ENCODE peak calls at places on chromosome 1, in ten cellular contexts. One of them, this sample, is unnamed.

GRCh38 chr1:40929145-40929544 is 50.4 kb upstream of the CTPS1 start:
- DNase-seq in retinal pigment epithelial cell: no peak
- DNase-seq in OCI-LY7: no peak
- DNase-seq in brain microvascular endothelial cell: no peak
- DNase-seq in stomach: no peak
- DNase-seq in left ventricle myocardium inferior: no peak
- DNase-seq in cardiac fibroblast: no peak
- DNase-seq in kidney: no peak
- DNase-seq in GM12865: no peak
- DNase-seq in AG04449: no peak
- DNase-seq in this sample: no peak

GRCh38 chr1:234578735-234579134 is 31.2 kb downstream of the IRF2BP2 start:
- DNase-seq in retinal pigment epithelial cell: no peak
- DNase-seq in OCI-LY7: no peak
- DNase-seq in brain microvascular endothelial cell: no peak
- DNase-seq in stomach: no peak
- DNase-seq in left ventricle myocardium inferior: no peak
- DNase-seq in cardiac fibroblast: no peak
- DNase-seq in kidney: no peak
- DNase-seq in GM12865: no peak
- DNase-seq in AG04449: no peak
- DNase-seq in this sample: no peak

GRCh38 chr1:170095976-170096725 is 21.7 kb upstream of the KIFAP3 start:
- DNase-seq in retinal pigment epithelial cell: no peak
- DNase-seq in OCI-LY7: no peak
- DNase-seq in brain microvascular endothelial cell: no peak
- DNase-seq in stomach: no peak
- DNase-seq in left ventricle myocardium inferior: no peak
- DNase-seq in cardiac fibroblast: no peak
- DNase-seq in kidney: no peak
- DNase-seq in GM12865: no peak
- DNase-seq in AG04449: no peak
- DNase-seq in this sample: no peak

GRCh38 chr1:234722904-234723588 is 113.1 kb upstream of the IRF2BP2 start:
- DNase-seq in retinal pigment epithelial cell: peak
- DNase-seq in OCI-LY7: peak
- DNase-seq in brain microvascular endothelial cell: peak
- DNase-seq in stomach: peak
- DNase-seq in left ventricle myocardium inferior: peak
- DNase-seq in cardiac fibroblast: peak
- DNase-seq in kidney: peak
- DNase-seq in GM12865: no peak
- DNase-seq in AG04449: peak
- DNase-seq in this sample: peak

GRCh38 chr1:241356519-241357365 is at the start of gene RGS7:
- DNase-seq in retinal pigment epithelial cell: no peak
- DNase-seq in OCI-LY7: no peak
- DNase-seq in brain microvascular endothelial cell: peak
- DNase-seq in stomach: peak
- DNase-seq in left ventricle myocardium inferior: peak
- DNase-seq in cardiac fibroblast: peak
- DNase-seq in kidney: peak
- DNase-seq in GM12865: peak
- DNase-seq in AG04449: no peak
- DNase-seq in this sample: no peak

GRCh38 chr1:31626451-31627202 is 9.1 kb downstream of the HCRTR1 start:
- DNase-seq in retinal pigment epithelial cell: no peak
- DNase-seq in OCI-LY7: no peak
- DNase-seq in brain microvascular endothelial cell: no peak
- DNase-seq in stomach: no peak
- DNase-seq in left ventricle myocardium inferior: no peak
- DNase-seq in cardiac fibroblast: peak
- DNase-seq in kidney: no peak
- DNase-seq in GM12865: no peak
- DNase-seq in AG04449: no peak
- DNase-seq in this sample: no peak

GRCh38 chr1:16727190-16728111 is 12.9 kb upstream of the RNU1-4 start:
- DNase-seq in retinal pigment epithelial cell: peak
- DNase-seq in OCI-LY7: peak
- DNase-seq in brain microvascular endothelial cell: peak
- DNase-seq in stomach: peak
- DNase-seq in left ventricle myocardium inferior: no peak
- DNase-seq in cardiac fibroblast: peak
- DNase-seq in kidney: peak
- DNase-seq in GM12865: peak
- DNase-seq in AG04449: no peak
- DNase-seq in this sample: no peak

GRCh38 chr1:232586679-232587078 is 43.3 kb downstream of the SIPA1L2 start:
- DNase-seq in retinal pigment epithelial cell: no peak
- DNase-seq in OCI-LY7: no peak
- DNase-seq in brain microvascular endothelial cell: no peak
- DNase-seq in stomach: no peak
- DNase-seq in left ventricle myocardium inferior: no peak
- DNase-seq in cardiac fibroblast: no peak
- DNase-seq in kidney: no peak
- DNase-seq in GM12865: no peak
- DNase-seq in AG04449: no peak
- DNase-seq in this sample: no peak

GRCh38 chr1:27342778-27343638 is 1.2 kb downstream of the SYTL1 start:
- DNase-seq in retinal pigment epithelial cell: no peak
- DNase-seq in OCI-LY7: peak
- DNase-seq in brain microvascular endothelial cell: no peak
- DNase-seq in stomach: peak
- DNase-seq in left ventricle myocardium inferior: no peak
- DNase-seq in cardiac fibroblast: no peak
- DNase-seq in kidney: peak
- DNase-seq in GM12865: peak
- DNase-seq in AG04449: no peak
- DNase-seq in this sample: no peak

GRCh38 chr1:162397943-162398560 is 13.9 kb downstream of the SH2D1B start:
- DNase-seq in retinal pigment epithelial cell: no peak
- DNase-seq in OCI-LY7: no peak
- DNase-seq in brain microvascular endothelial cell: no peak
- DNase-seq in stomach: no peak
- DNase-seq in left ventricle myocardium inferior: no peak
- DNase-seq in cardiac fibroblast: no peak
- DNase-seq in kidney: no peak
- DNase-seq in GM12865: no peak
- DNase-seq in AG04449: no peak
- DNase-seq in this sample: no peak

GRCh38 chr1:27588256-27589232 is 15.4 kb downstream of the AHDC1 start:
- DNase-seq in retinal pigment epithelial cell: no peak
- DNase-seq in OCI-LY7: no peak
- DNase-seq in brain microvascular endothelial cell: no peak
- DNase-seq in stomach: no peak
- DNase-seq in left ventricle myocardium inferior: no peak
- DNase-seq in cardiac fibroblast: no peak
- DNase-seq in kidney: no peak
- DNase-seq in GM12865: no peak
- DNase-seq in AG04449: no peak
- DNase-seq in this sample: no peak

DNA sequence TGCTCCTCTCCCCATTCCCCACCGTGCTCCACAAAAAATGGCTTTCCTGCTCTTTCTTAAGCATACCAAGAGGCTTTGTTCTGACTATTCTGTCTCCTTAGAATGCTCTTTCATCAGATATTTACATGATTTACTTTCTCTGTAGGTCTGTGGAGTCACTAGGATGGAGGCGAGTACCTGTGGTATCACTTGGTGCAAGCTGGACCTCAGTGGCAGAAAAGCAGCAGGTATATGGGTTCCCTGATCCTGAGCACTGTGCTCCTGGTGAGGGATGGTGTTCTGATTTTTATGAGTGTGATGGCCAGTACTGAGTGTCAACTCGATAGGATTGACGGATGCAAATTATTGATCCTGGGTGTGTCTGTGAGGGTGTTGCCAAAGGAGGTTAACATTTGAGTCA is 10.0 kb downstream of the C1orf87 start:
- DNase-seq in retinal pigment epithelial cell: no peak
- DNase-seq in OCI-LY7: no peak
- DNase-seq in brain microvascular endothelial cell: no peak
- DNase-seq in stomach: no peak
- DNase-seq in left ventricle myocardium inferior: no peak
- DNase-seq in cardiac fibroblast: no peak
- DNase-seq in kidney: no peak
- DNase-seq in GM12865: no peak
- DNase-seq in AG04449: no peak
- DNase-seq in this sample: no peak
- H3K4me3 ChIP-seq in retinal pigment epithelial cell: no peak
- H3K4me3 ChIP-seq in OCI-LY7: no peak
- H3K4me3 ChIP-seq in brain microvascular endothelial cell: no peak
- H3K4me3 ChIP-seq in stomach: no peak
- H3K4me3 ChIP-seq in left ventricle myocardium inferior: no peak
- H3K4me3 ChIP-seq in cardiac fibroblast: no peak
- H3K4me3 ChIP-seq in kidney: no peak
- H3K4me3 ChIP-seq in GM12865: no peak
- H3K4me3 ChIP-seq in AG04449: no peak
- H3K4me3 ChIP-seq in this sample: no peak

GRCh38 chr1:156489935-156490293 is 10.7 kb downstream of the MEF2D start:
- DNase-seq in retinal pigment epithelial cell: no peak
- DNase-seq in OCI-LY7: peak
- DNase-seq in brain microvascular endothelial cell: no peak
- DNase-seq in stomach: no peak
- DNase-seq in left ventricle myocardium inferior: no peak
- DNase-seq in cardiac fibroblast: no peak
- DNase-seq in kidney: no peak
- DNase-seq in GM12865: no peak
- DNase-seq in AG04449: no peak
- DNase-seq in this sample: no peak

GRCh38 chr1:156489166-156489934 is 11.2 kb downstream of the MEF2D start:
- DNase-seq in retinal pigment epithelial cell: no peak
- DNase-seq in OCI-LY7: peak
- DNase-seq in brain microvascular endothelial cell: no peak
- DNase-seq in stomach: no peak
- DNase-seq in left ventricle myocardium inferior: peak
- DNase-seq in cardiac fibroblast: no peak
- DNase-seq in kidney: no peak
- DNase-seq in GM12865: peak
- DNase-seq in AG04449: no peak
- DNase-seq in this sample: no peak

GRCh38 chr1:156492013-156492590 is 8.5 kb downstream of the MEF2D start:
- DNase-seq in retinal pigment epithelial cell: no peak
- DNase-seq in OCI-LY7: peak
- DNase-seq in brain microvascular endothelial cell: no peak
- DNase-seq in stomach: no peak
- DNase-seq in left ventricle myocardium inferior: no peak
- DNase-seq in cardiac fibroblast: no peak
- DNase-seq in kidney: peak
- DNase-seq in GM12865: peak
- DNase-seq in AG04449: no peak
- DNase-seq in this sample: no peak

GRCh38 chr1:156491151-156491949 is 9.2 kb downstream of the MEF2D start:
- DNase-seq in retinal pigment epithelial cell: no peak
- DNase-seq in OCI-LY7: peak
- DNase-seq in brain microvascular endothelial cell: no peak
- DNase-seq in stomach: no peak
- DNase-seq in left ventricle myocardium inferior: no peak
- DNase-seq in cardiac fibroblast: no peak
- DNase-seq in kidney: no peak
- DNase-seq in GM12865: peak
- DNase-seq in AG04449: no peak
- DNase-seq in this sample: no peak

DNA sequence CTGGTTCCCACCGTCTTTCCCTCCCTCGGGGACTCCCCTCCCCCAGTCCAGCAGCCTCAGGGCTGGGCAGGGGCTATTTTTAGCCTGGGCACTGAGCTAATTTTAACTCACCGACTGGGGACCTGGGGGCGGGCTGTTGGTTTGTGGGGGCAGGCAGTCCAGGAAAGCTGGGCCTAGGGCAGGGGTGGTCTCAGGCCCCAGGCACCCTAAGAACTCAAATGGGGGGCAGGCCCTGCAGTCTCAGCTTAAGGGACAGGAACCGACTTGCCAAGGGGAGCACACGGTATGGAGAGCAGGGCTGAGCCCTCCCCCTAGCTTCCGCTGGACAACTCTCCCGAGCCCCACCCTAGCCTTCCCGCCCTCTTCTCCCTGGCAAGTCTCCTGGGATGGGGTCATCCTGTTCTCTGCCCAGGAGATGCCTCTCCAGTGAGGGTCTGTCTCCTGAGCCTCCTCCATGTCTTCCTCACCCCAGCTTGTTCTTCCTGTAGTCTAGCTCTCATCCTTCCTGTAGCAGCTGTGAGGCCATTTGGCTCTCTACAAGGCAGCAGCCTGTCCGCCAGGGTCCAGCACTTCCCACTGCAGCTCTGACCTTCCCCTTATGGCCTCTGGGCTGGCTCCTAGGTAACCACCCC is 10.1 kb downstream of the MEF2D start:
- DNase-seq in retinal pigment epithelial cell: no peak
- DNase-seq in OCI-LY7: peak
- DNase-seq in brain microvascular endothelial cell: no peak
- DNase-seq in stomach: no peak
- DNase-seq in left ventricle myocardium inferior: peak
- DNase-seq in cardiac fibroblast: no peak
- DNase-seq in kidney: no peak
- DNase-seq in GM12865: peak
- DNase-seq in AG04449: no peak
- DNase-seq in this sample: no peak
- TF ChIP-seq CTCF in retinal pigment epithelial cell: peak
- TF ChIP-seq CTCF in OCI-LY7: no peak
- TF ChIP-seq CTCF in brain microvascular endothelial cell: peak
- TF ChIP-seq CTCF in stomach: no peak
- TF ChIP-seq CTCF in left ventricle myocardium inferior: peak
- TF ChIP-seq CTCF in cardiac fibroblast: peak
- TF ChIP-seq CTCF in kidney: no peak
- TF ChIP-seq CTCF in GM12865: no peak
- TF ChIP-seq CTCF in AG04449: peak
- TF ChIP-seq CTCF in this sample: peak

DNA sequence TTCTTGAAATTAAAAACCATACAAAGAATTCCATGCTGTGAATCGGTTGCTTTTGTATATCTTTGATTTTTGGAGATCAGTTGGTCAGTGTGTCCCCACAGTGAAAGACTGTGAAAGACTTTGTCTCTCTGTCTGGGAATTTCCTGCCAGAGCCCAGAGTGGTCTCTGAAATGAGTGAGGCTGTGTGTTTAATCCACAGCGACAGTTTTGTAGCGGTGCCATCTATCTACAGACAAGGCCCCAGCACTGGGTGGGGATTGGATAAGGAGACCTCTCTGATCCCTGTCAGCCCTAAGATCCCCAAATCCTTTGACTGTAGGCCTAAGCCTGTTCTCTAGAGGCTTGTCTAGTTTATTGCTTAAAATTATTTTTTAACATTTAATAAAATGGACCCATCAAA is 10.3 kb downstream of the GPR25 start:
- DNase-seq in retinal pigment epithelial cell: no peak
- DNase-seq in OCI-LY7: no peak
- DNase-seq in brain microvascular endothelial cell: no peak
- DNase-seq in stomach: peak
- DNase-seq in left ventricle myocardium inferior: no peak
- DNase-seq in cardiac fibroblast: no peak
- DNase-seq in kidney: no peak
- DNase-seq in GM12865: no peak
- DNase-seq in AG04449: no peak
- DNase-seq in this sample: no peak
- H3K4me3 ChIP-seq in retinal pigment epithelial cell: no peak
- H3K4me3 ChIP-seq in OCI-LY7: no peak
- H3K4me3 ChIP-seq in brain microvascular endothelial cell: no peak
- H3K4me3 ChIP-seq in stomach: no peak
- H3K4me3 ChIP-seq in left ventricle myocardium inferior: no peak
- H3K4me3 ChIP-seq in cardiac fibroblast: no peak
- H3K4me3 ChIP-seq in kidney: no peak
- H3K4me3 ChIP-seq in GM12865: no peak
- H3K4me3 ChIP-seq in AG04449: no peak
- H3K4me3 ChIP-seq in this sample: no peak

GRCh38 chr1:94541175-94542087 is at the start of gene F3:
- DNase-seq in retinal pigment epithelial cell: peak
- DNase-seq in OCI-LY7: no peak
- DNase-seq in brain microvascular endothelial cell: peak
- DNase-seq in stomach: peak
- DNase-seq in left ventricle myocardium inferior: peak
- DNase-seq in cardiac fibroblast: peak
- DNase-seq in kidney: peak
- DNase-seq in GM12865: peak
- DNase-seq in AG04449: no peak
- DNase-seq in this sample: no peak
- TF ChIP-seq CTCF in retinal pigment epithelial cell: peak
- TF ChIP-seq CTCF in OCI-LY7: no peak
- TF ChIP-seq CTCF in brain microvascular endothelial cell: no peak
- TF ChIP-seq CTCF in stomach: peak
- TF ChIP-seq CTCF in left ventricle myocardium inferior: no peak
- TF ChIP-seq CTCF in cardiac fibroblast: no peak
- TF ChIP-seq CTCF in kidney: no peak
- TF ChIP-seq CTCF in GM12865: no peak
- TF ChIP-seq CTCF in AG04449: peak
- TF ChIP-seq CTCF in this sample: peak

This sample was measured in AG09309.